ENCODE peak calls at places on chromosomes 5 and 9, in six cellular contexts. L is spleen, Z is HCT116, W is suprapubic skin, C is GM23338, D is stomach. H is an unnamed sample. For H3K27me3, the result is how much of the 10 kb centered on the place peaks cover.

GRCh38 chr5:156383510-156383909 is 56.5 kb downstream of the SGCD start:
- DNase-seq in L (no peak), Z (no peak), W (no peak), C (no peak), D (no peak), H (no peak)

GRCh38 chr9:89038354-89039091 is 47.3 kb downstream of the S1PR3 start:
- DNase-seq in L (no peak), Z (no peak), W (no peak), C (no peak), D (no peak), H (peak)

GRCh38 chr5:84425365-84425764 is 40.7 kb upstream of the EDIL3 start:
- DNase-seq in L (no peak), Z (no peak), W (no peak), C (no peak), D (no peak), H (no peak)

GRCh38 chr5:68576805-68577204 is 361.2 kb downstream of the PIK3R1 start:
- DNase-seq in L (no peak), Z (no peak), W (no peak), C (no peak), D (no peak), H (no peak)

GRCh38 chr5:65828507-65828906 is 97.9 kb upstream of the ERBIN start:
- DNase-seq in L (no peak), Z (no peak), W (no peak), C (no peak), D (no peak), H (no peak)

GRCh38 chr5:154189256-154189818 is 1.2 kb upstream of the GALNT10 start:
- DNase-seq in L (peak), Z (no peak), W (no peak), C (peak), D (no peak), H (no peak)

GRCh38 chr9:137281345-137282116 is 4.0 kb downstream of the TOR4A start:
- DNase-seq in L (peak), Z (no peak), W (no peak), C (peak), D (no peak), H (no peak)

GRCh38 chr5:16666861-16667481 is 50.2 kb upstream of the RETREG1 start:
- DNase-seq in L (no peak), Z (no peak), W (no peak), C (peak), D (peak), H (peak)

GRCh38 chr9:6576930-6577329 is 68.6 kb downstream of the GLDC start:
- DNase-seq in L (no peak), Z (no peak), W (no peak), C (no peak), D (no peak), H (no peak)

GRCh38 chr5:8729437-8729836 is 816.4 kb downstream of the SEMA5A start:
- DNase-seq in L (no peak), Z (no peak), W (no peak), C (no peak), D (no peak), H (no peak)

GRCh38 chr5:95959051-95959963 is 2.3 kb downstream of the ELL2 start:
- DNase-seq in L (no peak), Z (no peak), W (no peak), C (peak), D (no peak), H (no peak)

GRCh38 chr9:115115117-115115880 is 2.7 kb downstream of the TNC start:
- DNase-seq in L (no peak), Z (no peak), W (no peak), C (no peak), D (no peak), H (no peak)

GRCh38 chr5:181185560-181185959 is 19.4 kb downstream of the TRIM7 start:
- DNase-seq in L (peak), Z (no peak), W (no peak), C (no peak), D (no peak), H (no peak)

GRCh38 chr9:129081388-129081889 is 528 bp downstream of the DOLPP1 start:
- DNase-seq in L (peak), Z (no peak), W (no peak), C (peak), D (no peak), H (no peak)

GRCh38 chr9:134612309-134612708 is 29.3 kb upstream of the COL5A1 start:
- DNase-seq in L (no peak), Z (no peak), W (no peak), C (no peak), D (no peak), H (no peak)

GRCh38 chr9:120882935-120883607 is 6.1 kb upstream of the PHF19 start:
- DNase-seq in L (no peak), Z (no peak), W (no peak), C (no peak), D (no peak), H (no peak)

GRCh38 chr5:173535166-173535975 is 81.1 kb downstream of the BOD1 start:
- DNase-seq in L (no peak), Z (no peak), W (no peak), C (no peak), D (no peak), H (no peak)

GRCh38 chr9:134533850-134534585 is 107.6 kb upstream of the COL5A1 start:
- DNase-seq in L (peak), Z (no peak), W (peak), C (no peak), D (no peak), H (no peak)

GRCh38 chr5:57383093-57383861 is 99.3 kb downstream of the ACTBL2 start:
- DNase-seq in L (no peak), Z (peak), W (no peak), C (peak), D (no peak), H (no peak)

DNA sequence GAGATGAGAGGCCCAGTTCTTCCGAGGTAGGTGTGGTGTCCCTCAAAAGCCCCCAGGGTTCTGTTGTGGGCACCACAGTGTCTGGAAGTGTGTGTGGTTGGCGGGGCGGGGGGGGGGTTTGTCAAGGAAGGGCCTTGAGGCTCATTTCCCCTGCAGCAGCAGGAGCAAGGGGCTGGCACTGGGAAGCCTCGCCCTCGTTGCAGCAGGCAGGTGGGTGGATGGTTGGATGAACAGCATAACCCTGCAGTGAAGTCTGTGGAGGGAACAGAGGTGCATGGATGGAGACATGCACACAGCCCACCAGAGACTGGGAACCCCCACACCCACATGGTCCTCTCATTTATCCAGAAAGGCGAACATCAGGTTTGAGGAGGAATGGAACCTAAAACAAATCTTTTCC is 2.0 kb upstream of the SPATA31E1 start:
- DNase-seq in L (peak), Z (no peak), W (no peak), C (no peak), D (no peak), H (no peak)
- H3K27me3 ChIP-seq in L (under half), Z (under half), W (under half), C (under half), D (under half), H (under half)

DNA sequence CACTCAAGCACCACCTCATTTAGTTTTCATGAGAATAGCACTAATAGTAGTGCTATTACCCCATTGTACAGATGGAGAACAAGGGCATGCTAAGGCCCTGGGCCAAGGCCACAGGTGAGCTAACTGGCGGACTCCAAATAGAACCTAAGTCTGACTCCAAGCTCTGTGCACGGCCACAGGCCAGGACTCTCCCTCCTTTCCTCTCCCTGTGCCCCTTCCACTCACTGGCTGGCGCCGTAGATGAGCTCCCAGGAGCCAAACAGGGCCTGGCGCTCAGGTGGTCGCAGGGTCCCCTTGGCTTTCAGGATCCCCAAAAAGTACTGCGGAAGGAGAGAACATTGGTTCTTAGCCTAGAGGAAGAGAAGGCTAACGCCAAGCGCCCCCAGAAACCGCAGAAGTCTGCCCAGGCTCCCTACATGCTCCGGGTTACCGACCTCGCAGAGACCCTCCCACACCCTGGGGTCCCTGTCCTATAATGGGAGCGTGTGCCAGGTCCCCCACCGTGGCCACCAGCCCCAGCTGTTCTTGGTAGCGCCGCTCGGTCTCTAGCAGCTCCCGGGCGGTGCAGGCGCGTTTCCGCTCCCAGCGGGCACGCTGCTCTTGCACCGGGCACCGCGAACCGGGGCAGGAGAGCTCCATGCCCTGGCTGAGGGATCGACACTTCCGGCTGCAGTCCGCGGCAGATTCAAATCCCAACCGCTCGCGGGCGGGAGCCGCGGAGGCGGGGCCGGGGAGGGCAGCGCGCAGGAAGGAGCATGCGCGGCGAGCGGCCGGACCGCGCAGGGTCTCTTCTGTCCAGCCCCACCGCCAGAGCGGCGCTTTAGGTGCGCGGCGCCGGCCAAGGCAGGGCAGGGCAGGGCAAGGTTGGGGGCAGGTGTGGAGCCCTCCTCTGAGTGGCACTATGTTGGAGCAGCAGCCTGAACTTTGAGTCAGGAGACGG is at the start of gene ARHGEF39:
- DNase-seq in L (peak), Z (peak), W (no peak), C (peak), D (peak), H (peak)
- TF ChIP-seq CTCF in L (peak), Z (no peak), W (no peak), C (peak), D (no peak), H (no peak)

DNA sequence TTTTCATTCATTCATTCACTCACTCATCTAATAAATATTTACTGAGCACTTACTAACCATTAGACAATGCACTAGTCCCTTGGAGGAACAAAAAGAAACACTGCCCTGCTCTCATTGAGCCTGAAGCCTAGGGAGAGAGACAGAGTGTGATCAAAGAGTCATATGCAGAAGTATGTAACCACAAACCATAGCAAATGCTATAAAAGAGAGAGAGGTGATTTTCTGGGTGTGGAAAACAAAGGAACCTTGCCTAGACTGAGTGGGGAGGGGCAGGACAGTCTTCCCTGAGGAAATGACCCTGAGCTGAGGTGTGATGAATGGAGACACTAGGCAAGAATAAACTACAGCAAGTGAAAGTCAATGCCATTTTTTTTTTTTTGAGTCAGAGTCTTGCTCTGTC is 10.8 kb upstream of the ADRA1B start:
- DNase-seq in L (no peak), Z (peak), W (no peak), C (no peak), D (no peak), H (no peak)
- TF ChIP-seq POLR2AphosphoS5 in L (no peak), Z (peak), W (no peak), C (no peak), D (no peak), H (no peak)

GRCh38 chr9:124044448-124044847 is 32.9 kb downstream of the LHX2 start:
- DNase-seq in L (no peak), Z (no peak), W (no peak), C (no peak), D (no peak), H (no peak)
- H3K27me3 ChIP-seq in L (under half), Z (under half), W (under half), C (half or more), D (under half), H (under half)